ENCODE peak calls at places on chromosome 13, in ten cellular contexts. R is ovary; V is thoracic aorta; O is effector memory CD4-positive, alpha-beta T cell; G is lung; T is sigmoid colon; Q is left lung; H is GM23248; N is tibial nerve; X is IMR-90. M is an unnamed sample.

GRCh38 chr13:77235456-77236022 is 91.4 kb downstream of the MYCBP2 start:
- DNase-seq in R (no peak), V (no peak), O (no peak), G (no peak), T (no peak), Q (no peak), H (no peak), N (no peak), X (no peak), M (no peak)

GRCh38 chr13:106899444-106899843 is 331.5 kb upstream of the ARGLU1 start:
- DNase-seq in R (no peak), V (no peak), O (no peak), G (no peak), T (no peak), Q (no peak), H (no peak), N (no peak), X (no peak), M (peak; percentile 59)

GRCh38 chr13:100394005-100394695 is 194.4 kb downstream of the GGACT start:
- DNase-seq in R (no peak), V (no peak), O (no peak), G (no peak), T (no peak), Q (no peak), H (peak; percentile 94), N (peak; percentile 8), X (peak; percentile 92), M (no peak)

GRCh38 chr13:43985437-43986051 is 105.8 kb downstream of the LACC1 start:
- DNase-seq in R (no peak), V (no peak), O (no peak), G (no peak), T (no peak), Q (no peak), H (no peak), N (no peak), X (no peak), M (no peak)

GRCh38 chr13:30585748-30586262 is 31.9 kb upstream of the USPL1 start:
- DNase-seq in R (no peak), V (no peak), O (no peak), G (no peak), T (no peak), Q (no peak), H (peak; percentile 59), N (no peak), X (peak; percentile 93), M (no peak)

GRCh38 chr13:78436311-78436710 is 167.0 kb downstream of the POU4F1 start:
- DNase-seq in R (no peak), V (no peak), O (no peak), G (no peak), T (no peak), Q (no peak), H (no peak), N (no peak), X (no peak), M (no peak)

GRCh38 chr13:40668335-40668734 is 1.9 kb upstream of the FOXO1 start:
- DNase-seq in R (peak; percentile 44), V (no peak), O (peak; percentile 12), G (peak; percentile 31), T (peak; percentile 82), Q (no peak), H (peak; percentile 57), N (peak; percentile 63), X (no peak), M (no peak)

GRCh38 chr13:95500136-95500718 is 52.3 kb upstream of the CLDN10 start:
- DNase-seq in R (no peak), V (no peak), O (no peak), G (no peak), T (no peak), Q (no peak), H (no peak), N (no peak), X (peak; percentile 4), M (no peak)

GRCh38 chr13:50392977-50393376 is 377.7 kb downstream of the KCNRG start:
- DNase-seq in R (no peak), V (no peak), O (no peak), G (no peak), T (no peak), Q (no peak), H (peak; percentile 9), N (no peak), X (no peak), M (no peak)

GRCh38 chr13:92158335-92158734 is 759.9 kb downstream of the GPC5 start:
- DNase-seq in R (no peak), V (no peak), O (no peak), G (no peak), T (no peak), Q (no peak), H (peak; percentile 2), N (no peak), X (peak; percentile 31), M (no peak)

GRCh38 chr13:42970824-42971669 is 21.0 kb downstream of the EPSTI1 start:
- DNase-seq in R (no peak), V (no peak), O (no peak), G (no peak), T (no peak), Q (no peak), H (peak; percentile 66), N (peak; percentile 35), X (peak; percentile 43), M (peak; percentile 70)

GRCh38 chr13:109309625-109310363 is 476.6 kb downstream of the IRS2 start:
- DNase-seq in R (no peak), V (no peak), O (no peak), G (no peak), T (no peak), Q (no peak), H (no peak), N (no peak), X (no peak), M (peak; percentile 57)

GRCh38 chr13:93169980-93170379 is 56.6 kb upstream of the GPC6 start:
- DNase-seq in R (no peak), V (no peak), O (no peak), G (no peak), T (no peak), Q (no peak), H (peak; percentile 89), N (no peak), X (peak; percentile 97), M (no peak)

GRCh38 chr13:106276876-106277275 is 258.6 kb downstream of the EFNB2 start:
- DNase-seq in R (no peak), V (no peak), O (no peak), G (no peak), T (no peak), Q (no peak), H (no peak), N (no peak), X (peak; percentile 32), M (no peak)

GRCh38 chr13:93628136-93628535 is 401.5 kb downstream of the GPC6 start:
- DNase-seq in R (no peak), V (no peak), O (no peak), G (no peak), T (no peak), Q (no peak), H (no peak), N (no peak), X (no peak), M (no peak)

DNA sequence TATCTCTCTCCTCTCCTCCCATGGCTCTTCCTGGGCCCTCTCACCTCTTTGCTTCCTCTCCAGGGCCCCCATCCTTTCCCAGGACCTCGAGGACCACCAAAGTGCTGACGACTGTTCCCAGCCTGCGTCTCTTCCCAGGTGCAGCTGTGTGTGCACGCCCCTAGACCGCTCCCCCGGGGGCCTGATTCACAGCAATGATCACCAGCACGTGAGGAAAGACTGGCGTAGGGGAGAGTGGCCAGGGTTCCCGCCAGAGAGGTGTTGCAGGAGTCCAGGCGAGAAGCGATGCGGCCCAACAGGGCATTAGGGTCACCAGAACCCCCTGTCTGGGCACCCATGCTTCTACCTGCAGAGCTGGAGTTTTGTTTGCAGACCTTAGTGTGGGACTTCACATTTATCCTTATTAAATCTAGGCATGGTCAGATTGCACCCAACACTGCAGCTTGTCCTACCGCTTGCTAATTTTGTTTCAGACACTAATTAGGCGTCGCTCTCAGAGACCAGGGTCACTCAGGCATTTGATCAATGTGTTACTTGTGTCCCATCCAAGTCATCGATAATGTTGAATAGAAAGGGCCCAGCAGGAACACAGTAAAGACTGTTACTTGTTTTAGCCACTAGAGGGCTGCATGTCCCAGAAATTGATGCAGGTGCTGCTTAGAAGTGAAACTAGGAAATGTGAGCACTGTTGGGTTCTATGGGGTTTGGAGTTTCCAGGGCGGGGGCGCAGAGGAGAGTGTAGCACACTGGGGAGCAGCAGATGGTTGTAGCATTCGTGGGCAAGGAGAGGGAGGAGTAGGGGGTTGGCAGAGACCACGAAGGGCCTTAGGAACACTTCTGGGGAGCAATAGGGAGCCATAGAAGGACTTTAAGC is 53.2 kb downstream of the CDADC1 start:
- DNase-seq in R (peak; percentile 54), V (no peak), O (peak; percentile 27), G (peak; percentile 59), T (peak; percentile 81), Q (peak; percentile 50), H (peak; percentile 84), N (peak; percentile 57), X (peak; percentile 76), M (peak; percentile 75)
- H3K4me3 ChIP-seq in R (peak overlapping the region; percentile 3), V (peak overlapping the region; percentile 66), O (peak overlapping the region; percentile 37), G (no peak overlapping the region), T (no peak overlapping the region), Q (no peak overlapping the region), H (peak overlapping the region; percentile 57), N (peak overlapping the region; percentile 37), X (no peak overlapping the region), M (no peak overlapping the region)

DNA sequence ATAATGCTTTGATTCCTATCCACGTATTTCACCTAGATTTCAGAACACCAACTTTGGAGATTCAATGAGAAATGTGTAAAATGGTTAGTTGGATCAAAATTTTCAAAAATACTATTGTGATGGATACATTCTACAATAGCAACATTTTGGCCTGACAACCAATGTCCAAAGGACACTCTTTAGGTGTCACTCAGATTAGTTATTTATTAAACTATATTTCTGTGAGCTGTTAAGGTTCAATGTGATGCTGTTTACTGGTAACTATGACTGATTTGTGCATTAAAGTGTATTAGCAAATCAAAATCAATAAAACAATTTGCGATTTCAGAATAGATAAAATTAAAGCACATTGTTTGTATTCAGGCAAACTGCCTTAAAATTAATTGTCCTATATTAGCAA is 149.8 kb downstream of the PCDH9 start:
- DNase-seq in R (no peak), V (no peak), O (no peak), G (no peak), T (no peak), Q (no peak), H (no peak), N (no peak), X (no peak), M (no peak)
- H3K4me1 ChIP-seq in R (no peaks in the 10 kb centered on the region), V (peaks cover 2% of the 10 kb centered on the region), O (no peaks in the 10 kb centered on the region), G (no peaks in the 10 kb centered on the region), T (no peaks in the 10 kb centered on the region), Q (no peaks in the 10 kb centered on the region), H (no peaks in the 10 kb centered on the region), N (peaks cover 8% of the 10 kb centered on the region), X (no peaks in the 10 kb centered on the region), M (peaks cover 58% of the 10 kb centered on the region)

DNA sequence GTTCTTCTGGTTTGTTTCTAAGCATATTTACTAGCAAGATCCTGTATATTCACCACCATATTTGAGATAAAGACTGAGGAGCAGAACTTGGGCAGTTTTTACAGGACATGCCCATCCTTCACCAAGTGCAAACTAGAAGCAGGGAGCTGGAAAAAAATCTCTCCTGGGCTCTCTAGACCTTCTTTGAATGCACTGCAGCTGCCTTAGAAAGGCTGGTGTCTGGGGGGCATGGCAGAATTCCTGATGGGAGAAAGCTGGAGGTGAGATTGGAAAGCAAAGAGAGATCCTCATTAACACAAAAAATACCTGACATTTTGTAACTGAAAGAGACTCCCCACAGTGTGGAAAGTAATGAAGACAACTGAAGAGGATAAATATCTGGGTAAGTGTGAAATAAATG is 1612.1 kb downstream of the OLFM4 start:
- DNase-seq in R (no peak), V (no peak), O (no peak), G (no peak), T (no peak), Q (no peak), H (no peak), N (no peak), X (no peak), M (no peak)
- H3K9me3 ChIP-seq in R (no peaks in the 10 kb centered on the region), V (no peaks in the 10 kb centered on the region), O (no peaks in the 10 kb centered on the region), G (no peaks in the 10 kb centered on the region), T (no peaks in the 10 kb centered on the region), Q (no peaks in the 10 kb centered on the region), H (peaks cover 4% of the 10 kb centered on the region), N (no peaks in the 10 kb centered on the region), X (peaks cover 11% of the 10 kb centered on the region), M (no peaks in the 10 kb centered on the region)

GRCh38 chr13:39597828-39598227 is 5.2 kb downstream of the LHFPL6 start:
- DNase-seq in R (no peak), V (no peak), O (no peak), G (no peak), T (no peak), Q (no peak), H (peak; percentile 63), N (no peak), X (peak; percentile 59), M (no peak)
- H3K4me3 ChIP-seq in R (no peak overlapping the region), V (peak overlapping the region; percentile 82), O (no peak overlapping the region), G (no peak overlapping the region), T (no peak overlapping the region), Q (no peak overlapping the region), H (peak overlapping the region; percentile 24), N (peak overlapping the region; percentile 86), X (no peak overlapping the region), M (no peak overlapping the region)